ENCODE peak calls at places on chromosomes 4 and X, in seven cellular contexts. D is brain microvascular endothelial cell, S is Calu3, A is foreskin fibroblast, M is fibroblast of lung, R is IMR-90, K is cardiac fibroblast. U is an unnamed sample.

GRCh38 chr4:68373513-68373912 is 23.6 kb upstream of the YTHDC1 start:
- DNase-seq in D (peak; percentile 54), S (no peak), A (peak; percentile 65), M (peak; percentile 80), R (peak; percentile 67), K (peak; percentile 73), U (peak; percentile 49)

GRCh38 chr4:118738999-118739690 is 54.0 kb downstream of the METTL14 start:
- DNase-seq in D (no peak), S (no peak), A (no peak), M (no peak), R (no peak), K (no peak), U (no peak)

GRCh38 chr4:140704392-140704955 is 51.7 kb downstream of the TBC1D9 start:
- DNase-seq in D (no peak), S (no peak), A (no peak), M (no peak), R (no peak), K (no peak), U (no peak)

GRCh38 chrX:79564362-79564761 is 197.2 kb upstream of the ITM2A start:
- DNase-seq in D (no peak), S (no peak), A (no peak), M (no peak), R (no peak), K (no peak), U (no peak)

GRCh38 chrX:45524296-45524695 is 323.6 kb upstream of the DIPK2B start:
- DNase-seq in D (peak; percentile 31), S (no peak), A (no peak), M (peak; percentile 90), R (peak; percentile 67), K (peak; percentile 84), U (peak; percentile 63)

GRCh38 chr4:128353791-128354190 is 66.2 kb upstream of the PGRMC2 start:
- DNase-seq in D (no peak), S (no peak), A (no peak), M (peak; percentile 82), R (peak; percentile 74), K (no peak), U (peak; percentile 4)

GRCh38 chr4:129231907-129232626 is 136.1 kb downstream of the C4orf33 start:
- DNase-seq in D (no peak), S (no peak), A (no peak), M (no peak), R (no peak), K (no peak), U (no peak)

GRCh38 chrX:46574337-46574940 is 874 bp downstream of the CHST7 start:
- DNase-seq in D (no peak), S (peak; percentile 44), A (no peak), M (no peak), R (no peak), K (peak; percentile 44), U (no peak)

GRCh38 chr4:53711916-53712315 is 120.6 kb upstream of the LNX1 start:
- DNase-seq in D (no peak), S (no peak), A (no peak), M (no peak), R (no peak), K (peak; percentile 73), U (no peak)
- TF ChIP-seq CTCF in D (no peak), S (no peak), A (no peak), M (no peak), R (no peak), K (no peak), U (no peak)

GRCh38 chr4:137614491-137614890 is 82.2 kb upstream of the PCDH18 start:
- DNase-seq in D (no peak), S (no peak), A (no peak), M (peak; percentile 49), R (peak; percentile 80), K (no peak), U (no peak)

GRCh38 chr4:137608085-137608484 is 75.8 kb upstream of the PCDH18 start:
- DNase-seq in D (no peak), S (peak; percentile 5), A (no peak), M (no peak), R (no peak), K (no peak), U (no peak)

GRCh38 chr4:137611998-137612700 is 79.9 kb upstream of the PCDH18 start:
- DNase-seq in D (no peak), S (no peak), A (no peak), M (no peak), R (no peak), K (peak; percentile 15), U (no peak)

GRCh38 chr4:137609693-137610450 is 77.6 kb upstream of the PCDH18 start:
- DNase-seq in D (peak; percentile 25), S (no peak), A (peak; percentile 16), M (peak; percentile 70), R (peak; percentile 78), K (peak; percentile 56), U (no peak)

GRCh38 chr4:137610960-137611359 is 78.7 kb upstream of the PCDH18 start:
- DNase-seq in D (peak; percentile 39), S (peak; percentile 15), A (no peak), M (peak; percentile 28), R (peak; percentile 19), K (peak; percentile 39), U (peak; percentile 24)
- TF ChIP-seq CTCF in D (peak; percentile 77), S (peak; percentile 49), A (peak; percentile 36), M (peak; percentile 63), R (peak; percentile 32), K (peak; percentile 74), U (peak; percentile 30)

GRCh38 chr4:124321370-124321769 is 391.2 kb downstream of the ANKRD50 start:
- DNase-seq in D (no peak), S (peak; percentile 6), A (no peak), M (peak; percentile 26), R (peak; percentile 17), K (peak; percentile 21), U (no peak)
- TF ChIP-seq CTCF in D (peak; percentile 49), S (no peak), A (no peak), M (no peak), R (no peak), K (peak; percentile 10), U (no peak)

GRCh38 chr4:6361076-6361784 is 91.6 kb downstream of the WFS1 start:
- DNase-seq in D (no peak), S (no peak), A (no peak), M (no peak), R (no peak), K (no peak), U (no peak)

GRCh38 chr4:6364146-6364545 is 94.5 kb downstream of the WFS1 start:
- DNase-seq in D (no peak), S (no peak), A (no peak), M (no peak), R (no peak), K (no peak), U (no peak)

GRCh38 chr4:6362896-6363295 is 93.2 kb downstream of the WFS1 start:
- DNase-seq in D (peak; percentile 6), S (no peak), A (peak; percentile 5), M (peak; percentile 27), R (peak; percentile 27), K (peak; percentile 28), U (peak; percentile 47)

GRCh38 chr4:6360385-6360784 is 90.7 kb downstream of the WFS1 start:
- DNase-seq in D (no peak), S (no peak), A (peak; percentile 4), M (no peak), R (no peak), K (peak; percentile 15), U (no peak)

GRCh38 chr4:6362243-6362885 is 92.7 kb downstream of the WFS1 start:
- DNase-seq in D (no peak), S (no peak), A (no peak), M (no peak), R (no peak), K (no peak), U (no peak)
- TF ChIP-seq CTCF in D (no peak), S (no peak), A (no peak), M (no peak), R (no peak), K (no peak), U (no peak)

GRCh38 chr4:169619518-169619957 is 840 bp upstream of the CLCN3 start:
- DNase-seq in D (peak; percentile 72), S (peak; percentile 59), A (peak; percentile 43), M (peak; percentile 64), R (peak; percentile 54), K (peak; percentile 69), U (peak; percentile 76)
- TF ChIP-seq CTCF in D (peak; percentile 77), S (no peak), A (peak; percentile 57), M (peak; percentile 63), R (peak; percentile 69), K (peak; percentile 61), U (peak; percentile 39)

U was measured in MCF 10A.